ENCODE peak calls at places on chromosomes 11 and 22, in eight cellular contexts. One of them, this sample, is unnamed.

GRCh38 chr11:122095950-122096942 is 19.8 kb downstream of the BLID start:
- DNase-seq in fibroblast of mammary gland: peak
- DNase-seq in thoracic aorta: no peak
- DNase-seq in GM06990: no peak
- DNase-seq in left lung: no peak
- DNase-seq in kidney: no peak
- DNase-seq in MG63: no peak
- DNase-seq in brain microvascular endothelial cell: no peak
- DNase-seq in this sample: no peak

GRCh38 chr11:86551286-86551685 is 121.1 kb downstream of the ME3 start:
- DNase-seq in GM06990: no peak
- DNase-seq in thoracic aorta: peak
- DNase-seq in kidney: no peak
- DNase-seq in left lung: no peak
- DNase-seq in MG63: peak
- DNase-seq in brain microvascular endothelial cell: peak
- DNase-seq in fibroblast of mammary gland: peak
- DNase-seq in this sample: peak

GRCh38 chr11:60902625-60903024 is 3.8 kb downstream of the PRPF19 start:
- DNase-seq in kidney: no peak
- DNase-seq in thoracic aorta: no peak
- DNase-seq in MG63: no peak
- DNase-seq in GM06990: no peak
- DNase-seq in left lung: no peak
- DNase-seq in brain microvascular endothelial cell: no peak
- DNase-seq in fibroblast of mammary gland: no peak
- DNase-seq in this sample: no peak

GRCh38 chr22:32144875-32145274 is 14.2 kb downstream of the C22orf42 start:
- DNase-seq in MG63: no peak
- DNase-seq in left lung: no peak
- DNase-seq in brain microvascular endothelial cell: no peak
- DNase-seq in GM06990: no peak
- DNase-seq in fibroblast of mammary gland: no peak
- DNase-seq in kidney: no peak
- DNase-seq in thoracic aorta: no peak
- DNase-seq in this sample: no peak

GRCh38 chr22:30277547-30278344 is 11.1 kb upstream of the OSM start:
- DNase-seq in left lung: no peak
- DNase-seq in GM06990: no peak
- DNase-seq in thoracic aorta: no peak
- DNase-seq in fibroblast of mammary gland: peak
- DNase-seq in MG63: peak
- DNase-seq in kidney: peak
- DNase-seq in brain microvascular endothelial cell: peak
- DNase-seq in this sample: peak

GRCh38 chr22:46791201-46791731 is 28.8 kb downstream of the TBC1D22A start:
- DNase-seq in GM06990: no peak
- DNase-seq in MG63: peak
- DNase-seq in thoracic aorta: no peak
- DNase-seq in kidney: peak
- DNase-seq in fibroblast of mammary gland: peak
- DNase-seq in brain microvascular endothelial cell: peak
- DNase-seq in left lung: peak
- DNase-seq in this sample: no peak

GRCh38 chr22:19036229-19036522 is 86.0 kb downstream of the DGCR2 start:
- DNase-seq in GM06990: no peak
- DNase-seq in kidney: no peak
- DNase-seq in MG63: no peak
- DNase-seq in fibroblast of mammary gland: no peak
- DNase-seq in thoracic aorta: no peak
- DNase-seq in brain microvascular endothelial cell: no peak
- DNase-seq in left lung: no peak
- DNase-seq in this sample: no peak

GRCh38 chr22:23704062-23704461 is 13.2 kb downstream of the RGL4 start:
- DNase-seq in brain microvascular endothelial cell: no peak
- DNase-seq in fibroblast of mammary gland: no peak
- DNase-seq in thoracic aorta: no peak
- DNase-seq in MG63: no peak
- DNase-seq in kidney: no peak
- DNase-seq in left lung: no peak
- DNase-seq in GM06990: no peak
- DNase-seq in this sample: no peak

GRCh38 chr11:73404048-73404447 is 27.8 kb downstream of the RELT start:
- DNase-seq in GM06990: no peak
- DNase-seq in brain microvascular endothelial cell: peak
- DNase-seq in thoracic aorta: no peak
- DNase-seq in kidney: no peak
- DNase-seq in left lung: peak
- DNase-seq in fibroblast of mammary gland: peak
- DNase-seq in MG63: peak
- DNase-seq in this sample: no peak

GRCh38 chr11:75734491-75735180 is 17.0 kb downstream of the MOGAT2 start:
- DNase-seq in brain microvascular endothelial cell: no peak
- DNase-seq in GM06990: no peak
- DNase-seq in thoracic aorta: no peak
- DNase-seq in kidney: no peak
- DNase-seq in left lung: no peak
- DNase-seq in MG63: no peak
- DNase-seq in fibroblast of mammary gland: peak
- DNase-seq in this sample: no peak

GRCh38 chr11:46743693-46744339 is 24.8 kb downstream of the F2 start:
- DNase-seq in kidney: no peak
- DNase-seq in fibroblast of mammary gland: no peak
- DNase-seq in GM06990: no peak
- DNase-seq in brain microvascular endothelial cell: peak
- DNase-seq in MG63: no peak
- DNase-seq in thoracic aorta: no peak
- DNase-seq in left lung: no peak
- DNase-seq in this sample: no peak

GRCh38 chr22:49202226-49202625 is 625.4 kb downstream of the BRD1 start:
- DNase-seq in thoracic aorta: no peak
- DNase-seq in fibroblast of mammary gland: no peak
- DNase-seq in brain microvascular endothelial cell: no peak
- DNase-seq in left lung: no peak
- DNase-seq in GM06990: no peak
- DNase-seq in MG63: no peak
- DNase-seq in kidney: peak
- DNase-seq in this sample: no peak

GRCh38 chr11:116927163-116927772 is 89.8 kb upstream of the APOA1 start:
- DNase-seq in MG63: no peak
- DNase-seq in GM06990: no peak
- DNase-seq in brain microvascular endothelial cell: peak
- DNase-seq in fibroblast of mammary gland: peak
- DNase-seq in kidney: no peak
- DNase-seq in left lung: no peak
- DNase-seq in thoracic aorta: no peak
- DNase-seq in this sample: no peak

GRCh38 chr22:41288245-41288946 is 2.4 kb upstream of the RANGAP1 start:
- DNase-seq in kidney: peak
- DNase-seq in fibroblast of mammary gland: peak
- DNase-seq in MG63: peak
- DNase-seq in left lung: no peak
- DNase-seq in thoracic aorta: no peak
- DNase-seq in GM06990: no peak
- DNase-seq in brain microvascular endothelial cell: peak
- DNase-seq in this sample: no peak

GRCh38 chr11:64870176-64870892 is 8.1 kb downstream of the EHD1 start:
- DNase-seq in MG63: peak
- DNase-seq in GM06990: no peak
- DNase-seq in kidney: no peak
- DNase-seq in brain microvascular endothelial cell: peak
- DNase-seq in fibroblast of mammary gland: peak
- DNase-seq in thoracic aorta: no peak
- DNase-seq in left lung: no peak
- DNase-seq in this sample: no peak

GRCh38 chr22:42150727-42151590 is 20.3 kb upstream of the CYP2D6 start:
- DNase-seq in left lung: no peak
- DNase-seq in brain microvascular endothelial cell: no peak
- DNase-seq in kidney: no peak
- DNase-seq in GM06990: no peak
- DNase-seq in MG63: no peak
- DNase-seq in thoracic aorta: no peak
- DNase-seq in fibroblast of mammary gland: no peak
- DNase-seq in this sample: no peak

GRCh38 chr11:18352581-18352980 is 30.2 kb downstream of the GTF2H1 start:
- DNase-seq in fibroblast of mammary gland: peak
- DNase-seq in GM06990: no peak
- DNase-seq in MG63: no peak
- DNase-seq in thoracic aorta: no peak
- DNase-seq in left lung: no peak
- DNase-seq in kidney: no peak
- DNase-seq in brain microvascular endothelial cell: no peak
- DNase-seq in this sample: no peak

GRCh38 chr11:30453705-30454104 is 130.8 kb downstream of the ARL14EP start:
- DNase-seq in fibroblast of mammary gland: no peak
- DNase-seq in MG63: no peak
- DNase-seq in brain microvascular endothelial cell: no peak
- DNase-seq in left lung: no peak
- DNase-seq in kidney: no peak
- DNase-seq in thoracic aorta: no peak
- DNase-seq in GM06990: no peak
- DNase-seq in this sample: no peak

GRCh38 chr22:26482171-26482570 is 1.4 kb downstream of the HPS4 start:
- DNase-seq in fibroblast of mammary gland: no peak
- DNase-seq in MG63: no peak
- DNase-seq in GM06990: no peak
- DNase-seq in thoracic aorta: no peak
- DNase-seq in kidney: no peak
- DNase-seq in left lung: no peak
- DNase-seq in brain microvascular endothelial cell: no peak
- DNase-seq in this sample: no peak
- H3K4me3 ChIP-seq in fibroblast of mammary gland: no peak
- H3K4me3 ChIP-seq in MG63: no peak
- H3K4me3 ChIP-seq in GM06990: no peak
- H3K4me3 ChIP-seq in thoracic aorta: no peak
- H3K4me3 ChIP-seq in kidney: no peak
- H3K4me3 ChIP-seq in left lung: no peak
- H3K4me3 ChIP-seq in brain microvascular endothelial cell: no peak
- H3K4me3 ChIP-seq in this sample: peak

GRCh38 chr11:59142530-59143507 is at the start of gene FAM111A:
- DNase-seq in MG63: peak
- DNase-seq in thoracic aorta: peak
- DNase-seq in brain microvascular endothelial cell: peak
- DNase-seq in kidney: peak
- DNase-seq in left lung: peak
- DNase-seq in GM06990: peak
- DNase-seq in fibroblast of mammary gland: peak
- DNase-seq in this sample: peak
- H3K4me3 ChIP-seq in MG63: peak
- H3K4me3 ChIP-seq in thoracic aorta: peak
- H3K4me3 ChIP-seq in brain microvascular endothelial cell: peak
- H3K4me3 ChIP-seq in kidney: peak
- H3K4me3 ChIP-seq in left lung: peak
- H3K4me3 ChIP-seq in GM06990: peak
- H3K4me3 ChIP-seq in fibroblast of mammary gland: peak
- H3K4me3 ChIP-seq in this sample: peak

DNA sequence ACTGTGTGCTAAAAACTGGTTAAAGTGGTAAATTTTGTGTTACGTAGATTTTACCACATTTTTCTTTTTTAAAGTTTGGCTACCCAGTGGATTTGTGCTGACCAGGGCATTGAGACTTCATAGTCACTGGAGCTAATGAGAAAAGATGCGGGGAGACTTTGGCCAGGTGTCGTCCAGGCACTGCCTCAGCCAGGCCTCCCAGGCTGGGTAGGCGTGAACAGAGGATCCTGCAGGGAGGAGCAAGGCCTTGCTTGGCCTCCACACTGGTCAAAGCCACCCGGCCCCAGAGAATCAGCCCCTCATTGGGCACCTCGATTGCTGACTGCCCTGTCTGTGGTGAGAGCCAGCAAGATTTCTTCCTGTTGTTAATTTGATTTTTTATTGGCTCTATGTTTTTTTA is 13.4 kb upstream of the MGAT3 start:
- DNase-seq in fibroblast of mammary gland: no peak
- DNase-seq in brain microvascular endothelial cell: no peak
- DNase-seq in left lung: no peak
- DNase-seq in kidney: no peak
- DNase-seq in MG63: no peak
- DNase-seq in thoracic aorta: no peak
- DNase-seq in GM06990: no peak
- DNase-seq in this sample: no peak
- H3K4me3 ChIP-seq in fibroblast of mammary gland: no peak
- H3K4me3 ChIP-seq in brain microvascular endothelial cell: no peak
- H3K4me3 ChIP-seq in left lung: no peak
- H3K4me3 ChIP-seq in kidney: no peak
- H3K4me3 ChIP-seq in MG63: no peak
- H3K4me3 ChIP-seq in thoracic aorta: no peak
- H3K4me3 ChIP-seq in GM06990: no peak
- H3K4me3 ChIP-seq in this sample: no peak

DNA sequence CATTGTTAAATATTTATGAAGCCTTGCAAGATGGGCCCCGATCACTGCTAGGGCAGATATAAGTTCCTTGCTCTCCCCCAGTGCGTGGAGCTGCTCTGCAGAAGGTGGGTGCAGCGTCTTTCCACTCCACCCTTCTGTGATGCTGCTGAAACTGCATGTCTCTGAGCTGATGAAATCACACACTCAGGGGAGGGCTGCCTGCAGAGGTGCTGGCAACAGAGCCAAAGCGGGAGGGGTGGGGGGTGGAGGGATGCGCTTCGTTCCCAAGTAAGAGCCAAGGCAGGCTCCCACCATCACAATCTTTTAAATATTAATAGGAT is 116.6 kb upstream of the NTM start:
- DNase-seq in kidney: no peak
- DNase-seq in GM06990: no peak
- DNase-seq in thoracic aorta: no peak
- DNase-seq in brain microvascular endothelial cell: no peak
- DNase-seq in fibroblast of mammary gland: peak
- DNase-seq in left lung: no peak
- DNase-seq in MG63: no peak
- DNase-seq in this sample: no peak
- H3K4me3 ChIP-seq in kidney: no peak
- H3K4me3 ChIP-seq in GM06990: no peak
- H3K4me3 ChIP-seq in thoracic aorta: no peak
- H3K4me3 ChIP-seq in brain microvascular endothelial cell: no peak
- H3K4me3 ChIP-seq in fibroblast of mammary gland: no peak
- H3K4me3 ChIP-seq in left lung: no peak
- H3K4me3 ChIP-seq in MG63: no peak
- H3K4me3 ChIP-seq in this sample: no peak

GRCh38 chr11:111764621-111765020 is 1.6 kb downstream of the PPP2R1B start:
- DNase-seq in MG63: no peak
- DNase-seq in GM06990: no peak
- DNase-seq in thoracic aorta: no peak
- DNase-seq in brain microvascular endothelial cell: no peak
- DNase-seq in kidney: no peak
- DNase-seq in left lung: no peak
- DNase-seq in fibroblast of mammary gland: peak
- DNase-seq in this sample: no peak
- H3K4me3 ChIP-seq in MG63: peak
- H3K4me3 ChIP-seq in GM06990: peak
- H3K4me3 ChIP-seq in thoracic aorta: peak
- H3K4me3 ChIP-seq in brain microvascular endothelial cell: peak
- H3K4me3 ChIP-seq in kidney: peak
- H3K4me3 ChIP-seq in left lung: peak
- H3K4me3 ChIP-seq in fibroblast of mammary gland: peak
- H3K4me3 ChIP-seq in this sample: peak